ENCODE peak calls at places on chromosome 12, in seven cellular contexts. One of them, this sample, is unnamed.

GRCh38 chr12:44286336-44286735 is 450.5 kb downstream of the TMEM117 start:
- DNase-seq in mesenchymal stem cell: peak; percentile 36
- DNase-seq in mesendoderm: no peak
- DNase-seq in A549: no peak
- DNase-seq in effector memory CD4-positive, alpha-beta T cell: no peak
- DNase-seq in cardiac muscle cell: peak; percentile 3
- DNase-seq in astrocyte: peak; percentile 61
- DNase-seq in this sample: no peak

GRCh38 chr12:65602579-65603295 is 221.5 kb upstream of the HMGA2 start:
- DNase-seq in mesendoderm: peak; percentile 92
- DNase-seq in A549: peak; percentile 89
- DNase-seq in astrocyte: peak; percentile 88
- DNase-seq in effector memory CD4-positive, alpha-beta T cell: no peak
- DNase-seq in cardiac muscle cell: peak; percentile 96
- DNase-seq in mesenchymal stem cell: peak; percentile 94
- DNase-seq in this sample: peak; percentile 76

GRCh38 chr12:122022393-122023338 is 982 bp downstream of the BCL7A start:
- DNase-seq in cardiac muscle cell: peak; percentile 30
- DNase-seq in effector memory CD4-positive, alpha-beta T cell: no peak
- DNase-seq in mesenchymal stem cell: peak; percentile 32
- DNase-seq in astrocyte: no peak
- DNase-seq in mesendoderm: peak; percentile 37
- DNase-seq in A549: no peak
- DNase-seq in this sample: no peak

GRCh38 chr12:6923851-6924250 is 3.9 kb upstream of the ATN1 start:
- DNase-seq in astrocyte: no peak
- DNase-seq in effector memory CD4-positive, alpha-beta T cell: no peak
- DNase-seq in A549: no peak
- DNase-seq in cardiac muscle cell: no peak
- DNase-seq in mesenchymal stem cell: no peak
- DNase-seq in mesendoderm: no peak
- DNase-seq in this sample: peak; percentile 73

GRCh38 chr12:15631007-15631715 is 158.0 kb downstream of the EPS8 start:
- DNase-seq in mesenchymal stem cell: no peak
- DNase-seq in A549: no peak
- DNase-seq in effector memory CD4-positive, alpha-beta T cell: no peak
- DNase-seq in cardiac muscle cell: no peak
- DNase-seq in mesendoderm: no peak
- DNase-seq in astrocyte: no peak
- DNase-seq in this sample: no peak

GRCh38 chr12:54521291-54522062 is 23.9 kb downstream of the NCKAP1L start:
- DNase-seq in mesendoderm: no peak
- DNase-seq in cardiac muscle cell: no peak
- DNase-seq in effector memory CD4-positive, alpha-beta T cell: no peak
- DNase-seq in mesenchymal stem cell: no peak
- DNase-seq in astrocyte: no peak
- DNase-seq in A549: no peak
- DNase-seq in this sample: no peak

GRCh38 chr12:87217486-87217885 is 811.7 kb downstream of the C12orf50 start:
- DNase-seq in astrocyte: peak; percentile 8
- DNase-seq in A549: no peak
- DNase-seq in mesenchymal stem cell: no peak
- DNase-seq in mesendoderm: no peak
- DNase-seq in effector memory CD4-positive, alpha-beta T cell: no peak
- DNase-seq in cardiac muscle cell: peak; percentile 48
- DNase-seq in this sample: no peak

GRCh38 chr12:34395056-34396005 is 373.0 kb downstream of the ALG10 start:
- DNase-seq in cardiac muscle cell: no peak
- DNase-seq in mesendoderm: no peak
- DNase-seq in A549: no peak
- DNase-seq in mesenchymal stem cell: no peak
- DNase-seq in astrocyte: no peak
- DNase-seq in effector memory CD4-positive, alpha-beta T cell: no peak
- DNase-seq in this sample: peak; percentile 46

GRCh38 chr12:79920421-79921238 is 14.3 kb downstream of the PPP1R12A start:
- DNase-seq in cardiac muscle cell: no peak
- DNase-seq in mesenchymal stem cell: no peak
- DNase-seq in A549: no peak
- DNase-seq in astrocyte: no peak
- DNase-seq in mesendoderm: no peak
- DNase-seq in effector memory CD4-positive, alpha-beta T cell: no peak
- DNase-seq in this sample: no peak

GRCh38 chr12:55715169-55715764 is 579 bp upstream of the BLOC1S1 start:
- DNase-seq in A549: no peak
- DNase-seq in mesendoderm: peak; percentile 40
- DNase-seq in effector memory CD4-positive, alpha-beta T cell: no peak
- DNase-seq in cardiac muscle cell: no peak
- DNase-seq in mesenchymal stem cell: no peak
- DNase-seq in astrocyte: peak; percentile 49
- DNase-seq in this sample: peak; percentile 75

DNA sequence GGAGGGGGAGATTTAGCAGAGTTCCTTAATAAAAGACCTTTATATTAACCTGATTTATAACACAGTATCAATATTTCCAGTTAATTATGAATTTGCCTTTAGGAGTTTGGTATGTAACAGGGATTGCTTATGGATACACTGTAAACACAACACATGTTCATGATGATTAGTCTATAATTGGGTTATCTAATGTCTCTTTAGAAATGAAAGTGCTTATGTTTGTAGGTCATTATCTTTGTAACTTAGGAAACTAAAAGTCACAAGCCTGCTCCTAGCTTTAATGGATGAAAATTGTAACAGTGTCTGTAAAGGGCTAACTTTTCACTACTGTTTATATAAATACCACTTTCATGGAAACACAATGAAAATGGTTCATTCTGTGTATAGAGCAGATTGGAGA is 9.4 kb downstream of the PDE3A start:
- DNase-seq in mesenchymal stem cell: no peak
- DNase-seq in cardiac muscle cell: no peak
- DNase-seq in effector memory CD4-positive, alpha-beta T cell: no peak
- DNase-seq in A549: no peak
- DNase-seq in mesendoderm: no peak
- DNase-seq in astrocyte: no peak
- DNase-seq in this sample: no peak
- H3K4me1 ChIP-seq in mesenchymal stem cell: no peaks in the 10 kb centered on the region
- H3K4me1 ChIP-seq in cardiac muscle cell: peaks cover 28% of the 10 kb centered on the region
- H3K4me1 ChIP-seq in effector memory CD4-positive, alpha-beta T cell: no peaks in the 10 kb centered on the region
- H3K4me1 ChIP-seq in A549: peaks cover 57% of the 10 kb centered on the region
- H3K4me1 ChIP-seq in mesendoderm: no peaks in the 10 kb centered on the region
- H3K4me1 ChIP-seq in astrocyte: no peaks in the 10 kb centered on the region
- H3K4me1 ChIP-seq in this sample: no peaks in the 10 kb centered on the region

GRCh38 chr12:92008345-92008744 is 137.3 kb downstream of the BTG1 start:
- DNase-seq in mesendoderm: no peak
- DNase-seq in astrocyte: no peak
- DNase-seq in effector memory CD4-positive, alpha-beta T cell: no peak
- DNase-seq in mesenchymal stem cell: no peak
- DNase-seq in cardiac muscle cell: no peak
- DNase-seq in A549: no peak
- DNase-seq in this sample: no peak

GRCh38 chr12:92010853-92011701 is 134.6 kb downstream of the BTG1 start:
- DNase-seq in cardiac muscle cell: no peak
- DNase-seq in effector memory CD4-positive, alpha-beta T cell: no peak
- DNase-seq in A549: no peak
- DNase-seq in mesenchymal stem cell: no peak
- DNase-seq in astrocyte: no peak
- DNase-seq in mesendoderm: no peak
- DNase-seq in this sample: no peak

GRCh38 chr12:92003701-92004100 is 141.9 kb downstream of the BTG1 start:
- DNase-seq in mesenchymal stem cell: no peak
- DNase-seq in mesendoderm: no peak
- DNase-seq in effector memory CD4-positive, alpha-beta T cell: no peak
- DNase-seq in astrocyte: no peak
- DNase-seq in A549: no peak
- DNase-seq in cardiac muscle cell: no peak
- DNase-seq in this sample: no peak

GRCh38 chr12:92010368-92010767 is 135.3 kb downstream of the BTG1 start:
- DNase-seq in mesenchymal stem cell: no peak
- DNase-seq in mesendoderm: no peak
- DNase-seq in effector memory CD4-positive, alpha-beta T cell: no peak
- DNase-seq in A549: no peak
- DNase-seq in astrocyte: no peak
- DNase-seq in cardiac muscle cell: no peak
- DNase-seq in this sample: no peak

GRCh38 chr12:92007787-92008186 is 137.9 kb downstream of the BTG1 start:
- DNase-seq in mesenchymal stem cell: no peak
- DNase-seq in cardiac muscle cell: no peak
- DNase-seq in astrocyte: no peak
- DNase-seq in effector memory CD4-positive, alpha-beta T cell: no peak
- DNase-seq in mesendoderm: no peak
- DNase-seq in A549: no peak
- DNase-seq in this sample: no peak
- H3K4me1 ChIP-seq in mesenchymal stem cell: no peaks in the 10 kb centered on the region
- H3K4me1 ChIP-seq in cardiac muscle cell: peaks cover 39% of the 10 kb centered on the region
- H3K4me1 ChIP-seq in astrocyte: no peaks in the 10 kb centered on the region
- H3K4me1 ChIP-seq in effector memory CD4-positive, alpha-beta T cell: peaks cover 10% of the 10 kb centered on the region
- H3K4me1 ChIP-seq in mesendoderm: no peaks in the 10 kb centered on the region
- H3K4me1 ChIP-seq in A549: no peaks in the 10 kb centered on the region
- H3K4me1 ChIP-seq in this sample: no peaks in the 10 kb centered on the region

GRCh38 chr12:120010661-120011230 is 21.7 kb downstream of the BICDL1 start:
- DNase-seq in cardiac muscle cell: no peak
- DNase-seq in effector memory CD4-positive, alpha-beta T cell: no peak
- DNase-seq in mesendoderm: peak; percentile 43
- DNase-seq in A549: no peak
- DNase-seq in mesenchymal stem cell: no peak
- DNase-seq in astrocyte: no peak
- DNase-seq in this sample: no peak
- H3K4me1 ChIP-seq in cardiac muscle cell: no peaks in the 10 kb centered on the region
- H3K4me1 ChIP-seq in effector memory CD4-positive, alpha-beta T cell: peaks cover 63% of the 10 kb centered on the region
- H3K4me1 ChIP-seq in mesendoderm: peaks cover 4% of the 10 kb centered on the region
- H3K4me1 ChIP-seq in A549: peaks cover 10% of the 10 kb centered on the region
- H3K4me1 ChIP-seq in mesenchymal stem cell: no peaks in the 10 kb centered on the region
- H3K4me1 ChIP-seq in astrocyte: no peaks in the 10 kb centered on the region
- H3K4me1 ChIP-seq in this sample: no peaks in the 10 kb centered on the region

GRCh38 chr12:124543591-124544310 is 23.7 kb downstream of the NCOR2 start:
- DNase-seq in effector memory CD4-positive, alpha-beta T cell: no peak
- DNase-seq in mesenchymal stem cell: peak; percentile 76
- DNase-seq in mesendoderm: no peak
- DNase-seq in cardiac muscle cell: no peak
- DNase-seq in astrocyte: peak; percentile 52
- DNase-seq in A549: no peak
- DNase-seq in this sample: no peak

GRCh38 chr12:124542021-124542941 is 25.1 kb downstream of the NCOR2 start:
- DNase-seq in cardiac muscle cell: no peak
- DNase-seq in mesenchymal stem cell: no peak
- DNase-seq in effector memory CD4-positive, alpha-beta T cell: no peak
- DNase-seq in A549: peak; percentile 51
- DNase-seq in mesendoderm: no peak
- DNase-seq in astrocyte: no peak
- DNase-seq in this sample: no peak

GRCh38 chr12:124544311-124544970 is 23.0 kb downstream of the NCOR2 start:
- DNase-seq in cardiac muscle cell: no peak
- DNase-seq in mesenchymal stem cell: peak; percentile 65
- DNase-seq in A549: no peak
- DNase-seq in astrocyte: no peak
- DNase-seq in mesendoderm: no peak
- DNase-seq in effector memory CD4-positive, alpha-beta T cell: no peak
- DNase-seq in this sample: no peak

GRCh38 chr12:124544983-124545382 is 22.4 kb downstream of the NCOR2 start:
- DNase-seq in A549: no peak
- DNase-seq in mesendoderm: no peak
- DNase-seq in astrocyte: no peak
- DNase-seq in cardiac muscle cell: no peak
- DNase-seq in mesenchymal stem cell: no peak
- DNase-seq in effector memory CD4-positive, alpha-beta T cell: no peak
- DNase-seq in this sample: no peak

GRCh38 chr12:124543052-124543590 is 24.3 kb downstream of the NCOR2 start:
- DNase-seq in A549: peak; percentile 60
- DNase-seq in mesendoderm: peak; percentile 76
- DNase-seq in mesenchymal stem cell: peak; percentile 81
- DNase-seq in cardiac muscle cell: peak; percentile 49
- DNase-seq in astrocyte: no peak
- DNase-seq in effector memory CD4-positive, alpha-beta T cell: no peak
- DNase-seq in this sample: no peak
- H3K4me1 ChIP-seq in A549: peaks cover 64% of the 10 kb centered on the region
- H3K4me1 ChIP-seq in mesendoderm: peaks cover 6% of the 10 kb centered on the region
- H3K4me1 ChIP-seq in mesenchymal stem cell: peaks cover 76% of the 10 kb centered on the region
- H3K4me1 ChIP-seq in cardiac muscle cell: peaks cover 47% of the 10 kb centered on the region
- H3K4me1 ChIP-seq in astrocyte: peaks cover 52% of the 10 kb centered on the region
- H3K4me1 ChIP-seq in effector memory CD4-positive, alpha-beta T cell: peaks cover 42% of the 10 kb centered on the region
- H3K4me1 ChIP-seq in this sample: peaks cover 70% of the 10 kb centered on the region

GRCh38 chr12:26156996-26157395 is 32.2 kb upstream of the BHLHE41 start:
- DNase-seq in mesendoderm: no peak
- DNase-seq in mesenchymal stem cell: no peak
- DNase-seq in astrocyte: no peak
- DNase-seq in cardiac muscle cell: no peak
- DNase-seq in A549: no peak
- DNase-seq in effector memory CD4-positive, alpha-beta T cell: no peak
- DNase-seq in this sample: no peak
- H3K4me1 ChIP-seq in mesendoderm: no peaks in the 10 kb centered on the region
- H3K4me1 ChIP-seq in mesenchymal stem cell: peaks cover 2% of the 10 kb centered on the region
- H3K4me1 ChIP-seq in astrocyte: peaks cover 22% of the 10 kb centered on the region
- H3K4me1 ChIP-seq in cardiac muscle cell: peaks cover 6% of the 10 kb centered on the region
- H3K4me1 ChIP-seq in A549: peaks cover 17% of the 10 kb centered on the region
- H3K4me1 ChIP-seq in effector memory CD4-positive, alpha-beta T cell: no peaks in the 10 kb centered on the region
- H3K4me1 ChIP-seq in this sample: peaks cover 14% of the 10 kb centered on the region

GRCh38 chr12:100656806-100657205 is 83.3 kb downstream of the GAS2L3 start:
- DNase-seq in astrocyte: no peak
- DNase-seq in cardiac muscle cell: no peak
- DNase-seq in A549: no peak
- DNase-seq in effector memory CD4-positive, alpha-beta T cell: no peak
- DNase-seq in mesendoderm: no peak
- DNase-seq in mesenchymal stem cell: no peak
- DNase-seq in this sample: no peak

GRCh38 chr12:100651694-100652093 is 78.2 kb downstream of the GAS2L3 start:
- DNase-seq in effector memory CD4-positive, alpha-beta T cell: no peak
- DNase-seq in mesenchymal stem cell: no peak
- DNase-seq in mesendoderm: peak; percentile 49
- DNase-seq in cardiac muscle cell: no peak
- DNase-seq in astrocyte: no peak
- DNase-seq in A549: no peak
- DNase-seq in this sample: no peak

GRCh38 chr12:100656141-100656540 is 82.7 kb downstream of the GAS2L3 start:
- DNase-seq in cardiac muscle cell: no peak
- DNase-seq in mesenchymal stem cell: no peak
- DNase-seq in effector memory CD4-positive, alpha-beta T cell: no peak
- DNase-seq in A549: no peak
- DNase-seq in astrocyte: no peak
- DNase-seq in mesendoderm: peak; percentile 27
- DNase-seq in this sample: no peak

GRCh38 chr12:100651108-100651507 is 77.6 kb downstream of the GAS2L3 start:
- DNase-seq in mesenchymal stem cell: no peak
- DNase-seq in astrocyte: no peak
- DNase-seq in A549: no peak
- DNase-seq in mesendoderm: no peak
- DNase-seq in cardiac muscle cell: no peak
- DNase-seq in effector memory CD4-positive, alpha-beta T cell: no peak
- DNase-seq in this sample: no peak

GRCh38 chr12:100652488-100652887 is 79.0 kb downstream of the GAS2L3 start:
- DNase-seq in mesendoderm: no peak
- DNase-seq in cardiac muscle cell: no peak
- DNase-seq in A549: no peak
- DNase-seq in astrocyte: no peak
- DNase-seq in effector memory CD4-positive, alpha-beta T cell: no peak
- DNase-seq in mesenchymal stem cell: no peak
- DNase-seq in this sample: no peak
- H3K4me1 ChIP-seq in mesendoderm: no peaks in the 10 kb centered on the region
- H3K4me1 ChIP-seq in cardiac muscle cell: no peaks in the 10 kb centered on the region
- H3K4me1 ChIP-seq in A549: no peaks in the 10 kb centered on the region
- H3K4me1 ChIP-seq in astrocyte: no peaks in the 10 kb centered on the region
- H3K4me1 ChIP-seq in effector memory CD4-positive, alpha-beta T cell: no peaks in the 10 kb centered on the region
- H3K4me1 ChIP-seq in mesenchymal stem cell: no peaks in the 10 kb centered on the region
- H3K4me1 ChIP-seq in this sample: no peaks in the 10 kb centered on the region

GRCh38 chr12:56721721-56722120 is 3.4 kb downstream of the NACA start:
- DNase-seq in effector memory CD4-positive, alpha-beta T cell: no peak
- DNase-seq in A549: no peak
- DNase-seq in astrocyte: no peak
- DNase-seq in mesendoderm: no peak
- DNase-seq in cardiac muscle cell: no peak
- DNase-seq in mesenchymal stem cell: no peak
- DNase-seq in this sample: no peak
- H3K4me1 ChIP-seq in effector memory CD4-positive, alpha-beta T cell: peaks cover 47% of the 10 kb centered on the region
- H3K4me1 ChIP-seq in A549: peaks cover 56% of the 10 kb centered on the region
- H3K4me1 ChIP-seq in astrocyte: peaks cover 24% of the 10 kb centered on the region
- H3K4me1 ChIP-seq in mesendoderm: peaks cover 20% of the 10 kb centered on the region
- H3K4me1 ChIP-seq in cardiac muscle cell: peaks cover 54% of the 10 kb centered on the region
- H3K4me1 ChIP-seq in mesenchymal stem cell: peaks cover 17% of the 10 kb centered on the region
- H3K4me1 ChIP-seq in this sample: peaks cover 80% of the 10 kb centered on the region